ENCODE peak calls at places on chromosomes 11 and 22, in eight cellular contexts. B is HCT116, J is transverse colon, E is stomach, F is HepG2, R is sigmoid colon, X is Panc1, P is GM12891. L is an unnamed sample.

GRCh38 chr11:118217575-118217974 is 7.2 kb downstream of the JAML start:
- DNase-seq in R (no peak), P (no peak), E (no peak), X (no peak), F (no peak), J (no peak), B (no peak), L (no peak)

GRCh38 chr11:64204080-64204440 is 2.5 kb upstream of the FERMT3 start:
- DNase-seq in X (no peak), F (no peak), B (no peak), E (no peak), J (no peak), P (no peak), R (no peak), L (no peak)

GRCh38 chr22:29112102-29112501 is 39.3 kb downstream of the KREMEN1 start:
- DNase-seq in F (no peak), X (no peak), P (no peak), E (no peak), B (no peak), J (no peak), R (no peak), L (no peak)

GRCh38 chr22:17742528-17742902 is 31.8 kb downstream of the BID start:
- DNase-seq in F (peak), P (peak), B (peak), R (peak), J (peak), E (peak), X (peak), L (no peak)

GRCh38 chr11:128574576-128575011 is 12.8 kb downstream of the ETS1 start:
- DNase-seq in B (no peak), J (no peak), E (no peak), R (no peak), X (no peak), F (no peak), P (no peak), L (no peak)

GRCh38 chr11:56885182-56885581 is 103.5 kb upstream of the OR5AK2 start:
- DNase-seq in F (peak), P (no peak), X (no peak), R (no peak), E (peak), J (peak), B (no peak), L (no peak)

GRCh38 chr11:107591098-107591445 is at the start of gene ELMOD1:
- DNase-seq in P (peak), E (no peak), F (peak), B (no peak), R (peak), X (no peak), J (peak), L (no peak)

GRCh38 chr22:46046299-46046685 is 69.3 kb upstream of the WNT7B start:
- DNase-seq in F (no peak), X (no peak), E (no peak), P (no peak), J (peak), R (peak), B (no peak), L (no peak)

GRCh38 chr11:122676638-122677037 is 21.1 kb downstream of the UBASH3B start:
- DNase-seq in P (no peak), B (peak), E (no peak), X (no peak), R (no peak), F (peak), J (no peak), L (no peak)

GRCh38 chr22:35315855-35316745 is 16.4 kb downstream of the TOM1 start:
- DNase-seq in F (no peak), E (no peak), P (no peak), J (no peak), R (peak), X (no peak), B (no peak), L (no peak)

GRCh38 chr11:121547574-121547973 is 94.8 kb upstream of the SORL1-AS1 start:
- DNase-seq in X (no peak), E (no peak), P (no peak), J (peak), B (no peak), R (no peak), F (no peak), L (no peak)

GRCh38 chr11:129226207-129226798 is 34.2 kb upstream of the ARHGAP32 start:
- DNase-seq in J (no peak), B (no peak), E (no peak), P (no peak), X (no peak), F (no peak), R (no peak), L (no peak)

GRCh38 chr22:40345271-40345670 is 1.0 kb upstream of the ADSL start:
- DNase-seq in F (no peak), X (no peak), P (no peak), B (no peak), J (peak), E (no peak), R (no peak), L (no peak)

GRCh38 chr11:34349882-34350281 is 7.9 kb downstream of the ABTB2 start:
- DNase-seq in P (no peak), B (no peak), F (no peak), R (no peak), E (no peak), X (no peak), J (no peak), L (no peak)

GRCh38 chr22:41963453-41964105 is 5.7 kb upstream of the SEPTIN3 start:
- DNase-seq in B (no peak), R (no peak), F (no peak), P (no peak), X (no peak), E (peak), J (no peak), L (no peak)

GRCh38 chr11:17560281-17561110 is 13.4 kb downstream of the OTOG start:
- DNase-seq in J (no peak), B (no peak), R (peak), F (no peak), E (no peak), P (no peak), X (no peak), L (no peak)

GRCh38 chr11:78000193-78000592 is 5.7 kb upstream of the INTS4 start:
- DNase-seq in B (peak), F (peak), X (peak), R (no peak), J (peak), P (no peak), E (peak), L (peak)

GRCh38 chr22:46517255-46517761 is 20.1 kb downstream of the CELSR1 start:
- DNase-seq in R (no peak), X (no peak), P (no peak), F (no peak), E (no peak), B (no peak), J (no peak), L (no peak)

GRCh38 chr11:61776561-61777075 is 15.8 kb downstream of the TMEM258 start:
- DNase-seq in P (peak), R (no peak), J (peak), F (peak), B (peak), X (no peak), E (peak), L (no peak)

GRCh38 chr11:40179541-40179940 is 1279.9 kb downstream of the LRRC4C start:
- DNase-seq in B (no peak), E (no peak), J (no peak), F (no peak), P (no peak), R (no peak), X (no peak), L (no peak)

GRCh38 chr22:49573109-49573765 is 254.4 kb downstream of the BRD1 start:
- DNase-seq in E (peak), P (no peak), B (no peak), X (no peak), R (no peak), F (no peak), J (peak), L (no peak)

GRCh38 chr22:45997077-45997774 is 20.3 kb upstream of the WNT7B start:
- DNase-seq in R (peak), E (peak), F (no peak), X (no peak), P (peak), B (no peak), J (peak), L (no peak)

GRCh38 chr11:70104419-70104818 is 26.3 kb downstream of the ANO1 start:
- DNase-seq in B (no peak), J (no peak), P (no peak), R (no peak), F (no peak), E (no peak), X (no peak), L (no peak)

GRCh38 chr11:27505781-27506180 is 788 bp downstream of the LIN7C start:
- DNase-seq in R (no peak), F (peak), E (no peak), P (no peak), J (no peak), B (no peak), X (no peak), L (no peak)

GRCh38 chr22:23220485-23221350 is 40.4 kb downstream of the BCR start:
- DNase-seq in E (no peak), X (no peak), P (peak), B (no peak), F (no peak), R (no peak), J (peak), L (no peak)

GRCh38 chr11:65118097-65118837 is 766 bp upstream of the ZNHIT2 start:
- DNase-seq in J (no peak), E (no peak), P (no peak), F (no peak), R (peak), X (no peak), B (no peak), L (no peak)

GRCh38 chr11:67680701-67681472 is 6.5 kb upstream of the ALDH3B2 start:
- DNase-seq in E (no peak), J (no peak), X (no peak), B (no peak), R (no peak), F (no peak), P (no peak), L (no peak)

GRCh38 chr11:94325681-94326080 is 21.3 kb downstream of the IZUMO1R start:
- DNase-seq in X (peak), B (peak), F (peak), R (no peak), E (peak), J (peak), P (peak), L (no peak)

DNA sequence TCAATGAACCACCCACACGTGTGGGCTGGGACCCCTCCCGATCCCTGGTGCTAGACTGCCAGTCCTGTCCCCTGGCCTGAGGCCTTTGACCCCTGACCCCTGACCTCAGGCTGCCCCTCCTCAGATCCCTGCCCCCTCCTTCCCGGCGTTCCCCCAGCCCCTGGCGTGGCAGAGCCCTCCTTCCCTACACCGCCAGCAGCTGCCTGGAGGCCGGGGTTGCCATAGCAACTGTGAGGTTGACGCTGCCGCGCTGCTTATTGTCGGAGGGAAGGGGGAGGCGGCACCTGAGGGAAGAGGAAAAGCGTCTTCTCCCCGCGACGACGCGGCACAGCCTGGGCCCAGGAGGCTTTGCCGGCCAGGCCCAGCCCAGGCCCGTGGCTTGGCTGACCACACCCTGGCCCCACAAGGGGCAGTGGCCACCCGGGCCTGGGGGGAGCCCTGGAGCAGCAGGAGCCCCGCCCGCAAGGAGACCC is 32.6 kb downstream of the SHANK3 start:
- DNase-seq in R (peak), E (peak), X (no peak), F (no peak), P (no peak), J (no peak), B (no peak), L (peak)
- TF ChIP-seq POLR2AphosphoS5 in R (no peak), E (no peak), X (no peak), F (no peak), P (no peak), J (no peak), B (no peak), L (no peak)

GRCh38 chr22:38036392-38037062 is 20.7 kb upstream of the PICK1 start:
- DNase-seq in J (no peak), R (no peak), B (no peak), X (no peak), P (no peak), F (no peak), E (no peak), L (no peak)

GRCh38 chr22:38041760-38042584 is 15.2 kb upstream of the PICK1 start:
- DNase-seq in P (no peak), E (no peak), X (no peak), R (no peak), F (no peak), J (no peak), B (no peak), L (no peak)

GRCh38 chr22:38040953-38041759 is 16.0 kb upstream of the PICK1 start:
- DNase-seq in P (no peak), J (no peak), B (no peak), F (no peak), R (no peak), E (no peak), X (no peak), L (no peak)

GRCh38 chr22:38038426-38038825 is 18.8 kb upstream of the PICK1 start:
- DNase-seq in R (peak), E (no peak), B (no peak), P (no peak), J (no peak), X (no peak), F (no peak), L (no peak)

GRCh38 chr22:38038890-38039812 is 18.1 kb upstream of the PICK1 start:
- DNase-seq in E (no peak), F (no peak), J (no peak), B (no peak), P (no peak), R (no peak), X (no peak), L (no peak)
- TF ChIP-seq POLR2AphosphoS5 in E (no peak), F (no peak), J (no peak), B (no peak), P (no peak), R (no peak), X (no peak), L (no peak)

GRCh38 chr11:3001496-3001895 is 9.4 kb upstream of the NAP1L4 start:
- DNase-seq in P (no peak), R (peak), F (no peak), X (no peak), E (peak), J (no peak), B (no peak), L (no peak)
- TF ChIP-seq POLR2AphosphoS5 in P (no peak), R (no peak), F (no peak), X (peak), E (no peak), J (no peak), B (no peak), L (no peak)

DNA sequence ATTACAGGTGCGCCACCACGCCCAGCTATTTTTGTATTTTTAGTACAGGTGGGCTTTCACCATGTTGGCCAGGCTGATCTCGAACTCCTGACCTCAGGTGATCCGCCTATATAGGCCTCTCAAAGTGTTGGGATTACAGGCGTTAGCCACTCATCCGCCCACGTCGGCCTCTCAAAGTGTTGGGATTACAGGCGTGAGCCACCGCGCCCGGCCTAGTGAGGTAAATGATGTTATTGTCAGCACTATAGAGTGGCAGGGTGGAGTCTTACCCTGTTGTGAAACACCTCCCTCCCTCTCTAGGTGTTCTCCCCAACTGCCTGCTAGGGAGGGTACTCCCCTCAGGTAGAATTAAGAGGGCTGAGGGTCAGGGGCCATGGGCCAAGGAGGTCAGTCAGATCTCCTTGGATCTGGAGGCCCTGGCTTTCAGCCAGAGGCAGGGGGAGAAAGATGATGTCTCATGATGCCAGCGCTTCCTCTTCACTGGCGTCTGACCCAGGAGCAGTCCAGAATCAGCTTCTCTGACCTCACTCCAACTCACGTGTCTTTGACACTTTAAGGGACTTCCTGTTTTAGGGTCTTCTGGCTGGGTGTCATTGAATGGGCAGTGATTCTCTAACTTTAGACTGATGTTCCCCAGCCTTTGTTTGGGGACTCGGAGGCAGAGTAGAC is 2.0 kb downstream of the GGA1 start:
- DNase-seq in B (no peak), J (peak), X (no peak), E (no peak), F (no peak), R (no peak), P (no peak), L (no peak)
- TF ChIP-seq POLR2AphosphoS5 in B (no peak), J (peak), X (no peak), E (no peak), F (no peak), R (no peak), P (no peak), L (no peak)

GRCh38 chr11:86800076-86800955 is at the start of gene PRSS23:
- DNase-seq in B (no peak), F (no peak), X (no peak), P (peak), J (peak), E (peak), R (peak), L (no peak)
- TF ChIP-seq POLR2AphosphoS5 in B (peak), F (no peak), X (no peak), P (no peak), J (peak), E (peak), R (peak), L (no peak)

GRCh38 chr11:126360049-126360446 is 4.6 kb downstream of the ST3GAL4 start:
- DNase-seq in X (no peak), R (no peak), F (no peak), P (no peak), E (no peak), B (no peak), J (no peak), L (no peak)

GRCh38 chr11:126361400-126361799 is 5.9 kb downstream of the ST3GAL4 start:
- DNase-seq in P (no peak), E (no peak), X (no peak), B (no peak), J (no peak), R (peak), F (no peak), L (no peak)

GRCh38 chr11:126357969-126358762 is 2.7 kb downstream of the ST3GAL4 start:
- DNase-seq in F (peak), B (no peak), X (no peak), J (no peak), E (no peak), P (no peak), R (peak), L (no peak)

GRCh38 chr11:126358763-126359160 is 3.3 kb downstream of the ST3GAL4 start:
- DNase-seq in P (no peak), J (no peak), F (no peak), B (no peak), X (no peak), E (no peak), R (peak), L (no peak)

DNA sequence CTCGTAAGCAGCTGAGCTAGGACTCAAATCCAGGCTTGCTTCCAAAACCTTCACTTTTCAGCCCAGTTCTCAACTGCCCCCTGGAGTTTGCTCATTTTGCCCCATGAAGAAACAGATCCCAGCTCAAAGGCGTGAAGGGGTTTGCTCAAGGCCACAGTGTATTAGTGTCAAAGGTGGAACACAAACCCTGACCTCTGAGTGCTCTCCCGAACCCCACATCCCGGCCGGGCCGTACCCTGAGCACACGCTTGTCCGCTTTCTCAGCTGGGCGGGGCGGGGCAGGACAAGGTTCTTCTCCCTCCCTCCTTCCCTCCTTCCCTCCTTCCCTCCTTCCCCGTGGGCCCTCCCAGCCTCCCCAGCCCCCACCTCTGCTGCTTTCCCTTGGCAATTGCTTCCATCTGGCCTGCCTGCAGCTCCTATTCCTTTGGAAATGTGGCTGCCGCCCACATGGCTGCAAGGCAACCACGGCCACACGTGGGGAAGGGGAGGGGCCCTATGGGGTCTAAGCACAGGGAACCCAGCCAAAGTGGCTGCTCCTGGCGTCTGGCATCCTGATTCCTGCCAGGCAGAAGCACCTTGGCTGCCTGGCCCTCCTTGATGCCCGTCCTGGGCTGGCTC is 4.1 kb downstream of the ST3GAL4 start:
- DNase-seq in B (no peak), P (no peak), F (no peak), R (peak), J (peak), E (no peak), X (no peak), L (no peak)
- TF ChIP-seq POLR2AphosphoS5 in B (no peak), P (no peak), F (no peak), R (no peak), J (no peak), E (no peak), X (no peak), L (peak)

GRCh38 chr22:27238935-27239510 is 562.5 kb downstream of the MN1 start:
- DNase-seq in X (no peak), R (peak), B (no peak), F (no peak), E (no peak), P (no peak), J (no peak), L (no peak)
- TF ChIP-seq POLR2AphosphoS5 in X (no peak), R (peak), B (no peak), F (no peak), E (peak), P (no peak), J (no peak), L (no peak)

L was measured in SK-N-MC.